ENCODE peak calls at places on chromosomes 13 and 19, in six cellular contexts. S, J, G, Y, A and N are unnamed samples.

GRCh38 chr13:33381906-33382305 is 96.4 kb upstream of the STARD13 start:
- DNase-seq in S (no peak), G (no peak), Y (no peak), J (peak), A (no peak), N (no peak)

GRCh38 chr13:65926750-65927171 is 1303.4 kb downstream of the PCDH9 start:
- DNase-seq in S (no peak), Y (no peak), G (no peak), J (peak), A (no peak), N (no peak)

GRCh38 chr19:11151181-11151580 is 4.4 kb downstream of the SPC24 start:
- DNase-seq in J (no peak), G (no peak), A (no peak), Y (no peak), S (no peak), N (no peak)

GRCh38 chr19:1299822-1300221 is 14.1 kb downstream of the EFNA2 start:
- DNase-seq in S (no peak), J (no peak), Y (no peak), A (no peak), G (no peak), N (no peak)

GRCh38 chr13:73938375-73939070 is 195.7 kb downstream of the KLF12 start:
- DNase-seq in Y (no peak), G (peak), J (peak), S (peak), A (no peak), N (peak)

GRCh38 chr13:30441304-30441703 is 19.0 kb downstream of the UBE2L5 start:
- DNase-seq in S (no peak), J (peak), Y (no peak), G (peak), A (no peak), N (no peak)

GRCh38 chr19:5968431-5969373 is 9.2 kb downstream of the RANBP3 start:
- DNase-seq in J (peak), G (peak), S (no peak), A (no peak), Y (no peak), N (no peak)

GRCh38 chr19:49585023-49585422 is 3.9 kb downstream of the PRRG2 start:
- DNase-seq in G (no peak), Y (no peak), S (no peak), J (no peak), A (no peak), N (no peak)

GRCh38 chr13:111431241-111431640 is 110.8 kb downstream of the TEX29 start:
- DNase-seq in G (no peak), Y (no peak), S (no peak), J (no peak), A (no peak), N (no peak)

GRCh38 chr19:11420429-11420893 is 1.3 kb upstream of the RGL3 start:
- DNase-seq in J (no peak), G (no peak), Y (no peak), S (no peak), A (no peak), N (peak)

GRCh38 chr13:25192936-25193335 is 20.8 kb upstream of the AMER2 start:
- DNase-seq in G (no peak), J (no peak), S (no peak), Y (peak), A (no peak), N (no peak)

GRCh38 chr13:46142692-46143238 is 37.9 kb upstream of the CPB2 start:
- DNase-seq in J (no peak), G (no peak), Y (no peak), A (no peak), S (no peak), N (no peak)

GRCh38 chr19:49487277-49488045 is at the start of gene RPL13A:
- DNase-seq in Y (peak), S (peak), A (peak), J (peak), G (peak), N (peak)

GRCh38 chr19:58569191-58569942 is 3.8 kb downstream of the MZF1 start:
- DNase-seq in A (no peak), S (no peak), Y (no peak), J (no peak), G (no peak), N (no peak)

GRCh38 chr19:27522223-27522622 is 1690.7 kb downstream of the UQCRFS1 start:
- DNase-seq in Y (no peak), A (no peak), G (no peak), J (no peak), S (no peak), N (no peak)

GRCh38 chr19:55632463-55632834 is 8.1 kb upstream of the ZNF784 start:
- DNase-seq in Y (peak), A (peak), G (peak), J (peak), S (peak), N (peak)

GRCh38 chr13:30044932-30045331 is 194.5 kb upstream of the UBL3 start:
- DNase-seq in A (no peak), G (peak), Y (no peak), J (peak), S (no peak), N (no peak)

GRCh38 chr19:35715981-35716734 is 1.6 kb upstream of the KMT2B start:
- DNase-seq in S (no peak), G (no peak), A (no peak), Y (no peak), J (no peak), N (no peak)

GRCh38 chr19:8401981-8402411 is 11.1 kb upstream of the MARCHF2 start:
- DNase-seq in S (no peak), G (no peak), A (no peak), Y (no peak), J (no peak), N (no peak)

GRCh38 chr19:30799854-30800755 is 427.9 kb downstream of the ZNF536 start:
- DNase-seq in S (no peak), G (peak), Y (peak), A (no peak), J (no peak), N (no peak)

GRCh38 chr13:101026736-101027398 is 352.3 kb upstream of the TMTC4 start:
- DNase-seq in A (no peak), S (no peak), G (no peak), Y (no peak), J (no peak), N (no peak)

GRCh38 chr13:37775871-37776270 is 93.7 kb downstream of the TRPC4 start:
- DNase-seq in A (no peak), S (peak), J (no peak), G (peak), Y (no peak), N (no peak)

GRCh38 chr13:111636804-111637203 is 316.4 kb downstream of the TEX29 start:
- DNase-seq in A (no peak), G (no peak), S (no peak), J (no peak), Y (no peak), N (no peak)

GRCh38 chr13:21550918-21551317 is 53.1 kb downstream of the MICU2 start:
- DNase-seq in A (no peak), S (no peak), J (peak), G (peak), Y (no peak), N (no peak)

GRCh38 chr19:35114656-35115537 is 726 bp upstream of the FXYD3 start:
- DNase-seq in G (peak), Y (peak), A (no peak), J (peak), S (peak), N (no peak)

GRCh38 chr19:51607077-51607476 is 23.1 kb downstream of the SIGLEC5 start:
- DNase-seq in G (no peak), A (no peak), Y (no peak), S (no peak), J (no peak), N (no peak)

GRCh38 chr13:49833402-49833801 is 40.9 kb upstream of the KPNA3 start:
- DNase-seq in A (no peak), Y (no peak), G (no peak), J (no peak), S (no peak), N (no peak)
- H3K4me3 ChIP-seq in A (no peak), Y (no peak), G (no peak), J (no peak), S (no peak), N (no peak)

GRCh38 chr13:72435251-72435650 is 292.2 kb downstream of the MZT1 start:
- DNase-seq in Y (no peak), G (no peak), S (no peak), A (no peak), J (no peak), N (no peak)

GRCh38 chr13:72431981-72432617 is 295.3 kb downstream of the MZT1 start:
- DNase-seq in J (no peak), Y (no peak), G (no peak), A (no peak), S (no peak), N (no peak)

DNA sequence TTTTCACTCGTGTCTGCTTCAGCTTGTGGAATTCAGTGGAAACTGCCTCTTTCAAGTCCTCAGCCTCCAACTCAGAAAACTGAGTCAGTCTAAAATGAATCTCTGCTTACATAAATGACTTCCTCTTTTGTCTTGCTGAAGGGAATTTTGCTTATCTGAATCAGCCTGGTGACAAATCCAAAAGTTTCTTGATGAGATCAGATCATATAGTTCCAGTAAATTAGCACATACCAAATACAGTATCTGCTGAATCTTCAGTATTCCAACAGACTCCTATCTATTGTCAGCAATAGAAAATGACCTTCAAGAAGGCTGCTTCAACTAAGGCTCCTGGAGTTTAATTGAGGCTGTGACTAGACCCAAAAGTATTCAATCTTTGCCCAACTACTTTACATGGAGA is 290.0 kb downstream of the MZT1 start:
- DNase-seq in S (peak), A (no peak), J (peak), Y (no peak), G (peak), N (peak)
- H3K4me3 ChIP-seq in S (no peak), A (no peak), J (no peak), Y (no peak), G (no peak), N (no peak)

DNA sequence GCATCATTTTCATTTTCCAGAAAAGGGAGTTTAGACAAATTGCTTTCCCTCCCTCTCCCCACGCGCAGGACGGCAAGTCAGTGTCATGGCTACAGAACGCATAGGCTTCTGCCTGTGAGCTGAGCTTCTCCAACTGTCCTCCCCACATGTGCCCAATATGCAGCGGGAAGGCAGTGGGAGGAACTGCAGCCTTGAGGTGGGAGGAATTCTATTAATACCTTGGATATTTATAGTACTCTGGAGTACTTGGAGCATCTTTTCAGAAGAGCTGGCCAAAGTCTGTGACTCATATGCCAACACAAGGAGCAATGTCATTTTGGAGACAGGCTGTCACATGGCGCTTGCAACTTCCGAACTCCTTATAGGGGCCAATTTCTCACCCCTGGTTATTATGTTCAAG is 245.1 kb upstream of the SERP2 start:
- DNase-seq in Y (peak), S (no peak), J (no peak), G (no peak), A (no peak), N (no peak)
- H3K4me3 ChIP-seq in Y (no peak), S (no peak), J (no peak), G (no peak), A (no peak), N (no peak)

GRCh38 chr19:46602392-46603194 is 1.5 kb downstream of the CALM3 start:
- DNase-seq in S (no peak), Y (peak), G (no peak), A (no peak), J (no peak), N (no peak)
- H3K4me3 ChIP-seq in S (peak), Y (peak), G (peak), A (peak), J (peak), N (peak)

DNA sequence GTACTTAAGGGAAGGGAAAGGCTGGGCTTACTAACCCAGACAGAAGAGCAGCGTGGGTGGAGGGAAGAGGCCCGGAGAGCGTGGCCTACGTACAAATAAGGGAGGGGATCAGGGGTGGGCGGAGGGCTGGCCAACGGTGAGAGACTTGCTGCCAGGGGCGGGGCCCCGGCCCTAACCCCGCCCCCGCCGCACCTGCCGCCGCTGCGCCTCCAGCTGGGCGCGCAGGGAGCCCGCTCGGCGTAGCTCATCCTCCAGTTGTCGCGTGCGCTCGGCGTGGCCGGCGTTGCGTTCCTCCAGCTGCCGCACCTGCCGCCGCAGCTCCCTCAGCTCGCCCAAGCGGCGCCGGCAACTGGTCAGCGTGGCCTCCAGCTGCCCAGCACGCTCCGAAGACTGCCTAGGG is 5.7 kb downstream of the HOOK2 start:
- DNase-seq in Y (no peak), J (peak), A (no peak), G (no peak), S (no peak), N (no peak)
- H3K4me3 ChIP-seq in Y (no peak), J (no peak), A (no peak), G (no peak), S (no peak), N (no peak)

GRCh38 chr13:36673352-36673751 is 468 bp upstream of the SERTM1 start:
- DNase-seq in G (no peak), J (no peak), S (no peak), Y (no peak), A (no peak), N (no peak)
- H3K4me3 ChIP-seq in G (no peak), J (no peak), S (peak), Y (peak), A (no peak), N (no peak)